ENCODE peak calls at places on chromosomes 13 and 19, in five cellular contexts. I is IMR-90; J is cardiac fibroblast; O is stimulated activated CD4-positive, alpha-beta T cell treated with anti-CD3 and anti-CD28 coated beads, Interleukin-15, amount 100 ng/mL, for 24 hours; A is tibial nerve. T is an unnamed sample.

GRCh38 chr13:30037766-30038165 is 187.3 kb upstream of the UBL3 start:
- DNase-seq in I (peak; percentile 59), J (peak; percentile 23), O (no peak), A (peak; percentile 13), T (peak; percentile 68)

GRCh38 chr13:107847406-107847805 is 367.9 kb downstream of the LIG4 start:
- DNase-seq in I (peak; percentile 53), J (no peak), O (no peak), A (no peak), T (no peak)

GRCh38 chr13:46495647-46496046 is 57.3 kb upstream of the LRCH1 start:
- DNase-seq in I (no peak), J (no peak), O (no peak), A (no peak), T (peak; percentile 35)

GRCh38 chr13:24142453-24142852 is 18.1 kb upstream of the SPATA13 start:
- DNase-seq in I (no peak), J (no peak), O (no peak), A (no peak), T (no peak)

GRCh38 chr19:41307954-41308449 is 2.0 kb upstream of the CCDC97 start:
- DNase-seq in I (no peak), J (no peak), O (no peak), A (no peak), T (no peak)

GRCh38 chr13:51241720-51242119 is 19.5 kb downstream of the FAM124A start:
- DNase-seq in I (no peak), J (peak; percentile 76), O (no peak), A (no peak), T (peak; percentile 92)

GRCh38 chr13:23707674-23708073 is 137.5 kb downstream of the TNFRSF19 start:
- DNase-seq in I (peak; percentile 49), J (peak; percentile 59), O (no peak), A (no peak), T (peak; percentile 57)

GRCh38 chr19:16200038-16200775 is 2.5 kb downstream of the AP1M1 start:
- DNase-seq in I (peak; percentile 33), J (peak; percentile 75), O (no peak), A (peak; percentile 61), T (peak; percentile 66)

GRCh38 chr19:15587663-15588062 is 27.4 kb upstream of the CYP4F8 start:
- DNase-seq in I (no peak), J (no peak), O (no peak), A (peak; percentile 45), T (no peak)

GRCh38 chr19:22523940-22524339 is 101.8 kb upstream of the ZNF98 start:
- DNase-seq in I (no peak), J (no peak), O (no peak), A (no peak), T (no peak)

GRCh38 chr13:32164622-32165268 is 133.2 kb downstream of the FRY start:
- DNase-seq in I (peak; percentile 66), J (peak; percentile 78), O (peak; percentile 24), A (no peak), T (peak; percentile 77)

T was measured in fibroblast of the aortic adventitia.